ENCODE peak calls at places on chromosome 6, in five cellular contexts. R is fibroblast of lung, V is GM12878, F is H1, U is GM23248. C is an unnamed sample. For H3K9me3, the result is how much of the 10 kb centered on the place peaks cover.

GRCh38 chr6:16020259-16020658 is 108.6 kb upstream of the MYLIP start:
- DNase-seq in R (no peak), V (no peak), F (no peak), U (no peak), C (no peak)

GRCh38 chr6:36607782-36608386 is 13.7 kb downstream of the SRSF3 start:
- DNase-seq in R (no peak), V (no peak), F (no peak), U (no peak), C (no peak)

GRCh38 chr6:110357298-110357695 is 852 bp downstream of the METTL24 start:
- DNase-seq in R (no peak), V (no peak), F (no peak), U (no peak), C (no peak)

GRCh38 chr6:105601541-105602174 is 198.8 kb upstream of the PREP start:
- DNase-seq in R (peak), V (peak), F (no peak), U (peak), C (no peak)

GRCh38 chr6:19865178-19865577 is 28.0 kb downstream of the ID4 start:
- DNase-seq in R (no peak), V (no peak), F (no peak), U (no peak), C (no peak)

GRCh38 chr6:31094389-31094881 is 17.9 kb downstream of the C6orf15 start:
- DNase-seq in R (no peak), V (no peak), F (no peak), U (peak), C (peak)

GRCh38 chr6:10901751-10902150 is 14.9 kb downstream of the SYCP2L start:
- DNase-seq in R (no peak), V (peak), F (no peak), U (no peak), C (peak)

GRCh38 chr6:134665029-134665723 is 284.7 kb downstream of the ALDH8A1 start:
- DNase-seq in R (no peak), V (no peak), F (no peak), U (no peak), C (no peak)

GRCh38 chr6:83685481-83685880 is 23.4 kb downstream of the SNAP91 start:
- DNase-seq in R (no peak), V (no peak), F (no peak), U (no peak), C (no peak)

GRCh38 chr6:23477576-23477975 is 648.4 kb upstream of the NRSN1 start:
- DNase-seq in R (no peak), V (no peak), F (no peak), U (no peak), C (no peak)

GRCh38 chr6:157552956-157553485 is 172.0 kb downstream of the ZDHHC14 start:
- DNase-seq in R (no peak), V (no peak), F (peak), U (no peak), C (no peak)

GRCh38 chr6:126302191-126302590 is 37.7 kb upstream of the CENPW start:
- DNase-seq in R (peak), V (no peak), F (no peak), U (no peak), C (no peak)

GRCh38 chr6:170306324-170307079 is at the start of gene FAM120B:
- DNase-seq in R (peak), V (peak), F (peak), U (peak), C (peak)

GRCh38 chr6:128504003-128504654 is 16.3 kb downstream of the PTPRK start:
- DNase-seq in R (no peak), V (no peak), F (no peak), U (no peak), C (no peak)

GRCh38 chr6:12174878-12175277 is 115.3 kb upstream of the EDN1 start:
- DNase-seq in R (peak), V (no peak), F (no peak), U (peak), C (no peak)

GRCh38 chr6:134351615-134352474 is 33.9 kb upstream of the SGK1 start:
- DNase-seq in R (no peak), V (no peak), F (peak), U (no peak), C (peak)

GRCh38 chr6:111789593-111789992 is 83.7 kb downstream of the FYN start:
- DNase-seq in R (peak), V (no peak), F (no peak), U (peak), C (no peak)

GRCh38 chr6:36289281-36290018 is 19.6 kb downstream of the PNPLA1 start:
- DNase-seq in R (peak), V (no peak), F (peak), U (no peak), C (no peak)

GRCh38 chr6:27019651-27020552 is 227.6 kb upstream of the PRSS16 start:
- DNase-seq in R (peak), V (peak), F (peak), U (peak), C (no peak)

GRCh38 chr6:154276810-154277577 is 79.6 kb downstream of the IPCEF1 start:
- DNase-seq in R (peak), V (no peak), F (no peak), U (peak), C (no peak)

GRCh38 chr6:16229710-16230109 is 8.7 kb upstream of the GMPR start:
- DNase-seq in R (peak), V (no peak), F (no peak), U (no peak), C (no peak)

GRCh38 chr6:142551145-142551811 is 249.5 kb downstream of the ADGRG6 start:
- DNase-seq in R (peak), V (no peak), F (no peak), U (peak), C (peak)

GRCh38 chr6:129683606-129684322 is 26.2 kb downstream of the ARHGAP18 start:
- DNase-seq in R (peak), V (peak), F (no peak), U (peak), C (peak)

GRCh38 chr6:132084811-132085509 is 133.8 kb upstream of the CCN2 start:
- DNase-seq in R (peak), V (peak), F (no peak), U (peak), C (no peak)

GRCh38 chr6:67160820-67161219 is 1453.8 kb upstream of the EYS start:
- DNase-seq in R (no peak), V (no peak), F (no peak), U (no peak), C (no peak)

GRCh38 chr6:47093169-47093568 is 51.0 kb upstream of the ADGRF1 start:
- DNase-seq in R (no peak), V (no peak), F (no peak), U (no peak), C (no peak)

GRCh38 chr6:144379356-144379755 is 94.2 kb downstream of the UTRN start:
- DNase-seq in R (peak), V (no peak), F (no peak), U (peak), C (no peak)

GRCh38 chr6:109237082-109237985 is 142.0 kb downstream of the CEP57L1 start:
- DNase-seq in R (no peak), V (no peak), F (no peak), U (peak), C (no peak)

GRCh38 chr6:125732398-125732797 is 17.0 kb upstream of the HEY2 start:
- DNase-seq in R (no peak), V (no peak), F (no peak), U (no peak), C (no peak)

GRCh38 chr6:47478233-47479155 is 905 bp downstream of the CD2AP start:
- DNase-seq in R (peak), V (no peak), F (peak), U (peak), C (no peak)

GRCh38 chr6:124962617-124963415 is 579 bp downstream of the RNF217 start:
- DNase-seq in R (peak), V (no peak), F (peak), U (peak), C (no peak)

GRCh38 chr6:134253681-134254080 is 64.2 kb downstream of the SGK1 start:
- DNase-seq in R (peak), V (no peak), F (no peak), U (peak), C (no peak)

GRCh38 chr6:136987526-136987925 is 57.2 kb downstream of the IL20RA start:
- DNase-seq in R (no peak), V (no peak), F (no peak), U (no peak), C (no peak)

GRCh38 chr6:133131621-133132020 is 109.5 kb upstream of the EYA4 start:
- DNase-seq in R (no peak), V (no peak), F (no peak), U (peak), C (no peak)

GRCh38 chr6:43488667-43489276 is 11.4 kb downstream of the TJAP1 start:
- DNase-seq in R (peak), V (no peak), F (no peak), U (peak), C (no peak)

GRCh38 chr6:161434921-161435411 is 161.1 kb upstream of the AGPAT4 start:
- DNase-seq in R (peak), V (no peak), F (no peak), U (peak), C (no peak)

DNA sequence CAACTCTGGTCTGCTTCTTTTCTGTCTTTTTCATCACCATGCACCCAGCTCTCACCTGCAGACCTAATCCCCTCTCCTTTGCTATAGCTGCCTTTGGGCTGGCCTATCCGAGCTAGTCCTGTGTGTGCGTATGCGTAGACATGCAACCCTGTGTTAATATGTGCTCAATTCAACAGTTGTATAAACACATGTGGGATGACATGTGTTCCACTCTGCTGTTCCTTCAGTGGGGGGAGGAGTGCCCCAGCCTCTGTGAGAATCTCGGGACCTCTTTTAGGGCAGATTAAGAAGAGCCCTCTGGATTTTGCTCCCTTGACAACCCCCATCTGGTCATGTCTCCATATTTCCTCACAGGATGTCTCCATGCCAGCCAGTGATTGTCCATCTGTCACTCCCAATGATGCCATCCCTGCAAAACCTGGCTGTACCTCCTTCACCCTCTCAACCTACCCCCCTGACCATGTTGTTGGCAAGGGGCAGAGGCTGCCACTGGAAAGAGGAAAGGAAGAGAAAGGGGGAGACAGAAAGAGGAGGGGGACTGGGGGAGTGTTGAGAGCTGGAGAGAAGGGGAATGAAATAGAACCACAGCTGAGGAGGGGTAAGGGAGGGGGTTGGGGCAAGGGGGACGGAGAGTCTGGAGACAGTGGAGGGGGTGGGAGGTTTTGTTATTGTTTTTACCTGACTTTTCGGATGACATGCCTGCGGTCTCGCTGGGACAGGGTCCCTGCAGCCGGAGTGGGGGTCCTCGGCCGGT is 431 bp downstream of the PRRT1 start:
- DNase-seq in R (no peak), V (no peak), F (no peak), U (peak), C (no peak)
- TF ChIP-seq EZH2 in R (no peak), V (no peak), F (no peak), U (no peak), C (no peak)

DNA sequence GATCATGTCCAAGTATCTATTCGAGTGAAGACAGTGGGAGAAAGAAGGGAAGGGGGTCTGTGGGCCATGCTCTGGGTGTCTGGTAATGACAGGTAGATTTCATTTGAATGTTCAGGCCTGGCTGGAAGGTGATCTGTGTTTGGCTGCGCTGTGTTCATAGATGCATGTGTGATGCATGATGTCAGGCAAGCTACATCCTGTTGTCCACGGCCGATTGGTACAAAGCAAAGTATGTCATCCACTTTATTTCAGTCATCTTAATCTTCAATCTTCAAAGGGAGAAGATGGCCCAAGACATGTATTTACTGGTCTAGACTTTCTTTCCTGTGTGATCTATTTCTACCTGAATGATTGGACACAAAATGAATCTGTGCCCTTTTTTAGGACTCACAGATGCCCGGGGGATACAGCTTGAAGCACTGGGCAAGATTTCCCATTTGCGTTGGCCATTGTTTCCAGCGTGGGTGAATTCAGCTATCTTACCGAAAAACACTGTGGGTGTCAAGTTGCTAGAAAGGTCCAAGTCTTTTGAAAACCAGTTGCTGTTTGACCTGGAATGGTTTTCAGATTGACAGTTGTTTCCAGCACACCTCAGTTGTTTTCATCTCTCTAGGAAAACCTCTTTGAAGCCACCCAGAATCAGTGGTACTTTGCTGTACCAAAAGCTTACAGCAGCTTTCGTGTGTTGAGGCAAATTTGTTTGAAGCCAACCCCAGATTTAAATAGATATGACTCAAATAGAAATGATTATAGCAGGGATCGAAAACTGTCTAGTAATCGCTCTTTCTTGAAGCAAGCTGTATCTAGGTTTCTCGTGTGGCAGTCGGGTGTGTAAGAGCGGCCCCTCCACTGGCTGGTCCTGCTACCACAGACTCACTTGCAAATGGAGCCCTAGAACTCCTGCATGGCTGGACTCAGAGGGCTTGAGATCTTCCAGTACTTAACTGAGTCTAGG is 27.2 kb downstream of the DUSP22 start:
- DNase-seq in R (no peak), V (peak), F (no peak), U (no peak), C (no peak)
- H3K9me3 ChIP-seq in R (under half), V (under half), F (under half), U (under half), C (under half)

GRCh38 chr6:167548451-167548850 is 223.6 kb downstream of the TTLL2 start:
- DNase-seq in R (peak), V (no peak), F (no peak), U (no peak), C (no peak)

GRCh38 chr6:167547328-167547692 is 222.4 kb downstream of the TTLL2 start:
- DNase-seq in R (no peak), V (no peak), F (no peak), U (no peak), C (no peak)

GRCh38 chr6:167549187-167549586 is 224.3 kb downstream of the TTLL2 start:
- DNase-seq in R (no peak), V (no peak), F (no peak), U (no peak), C (no peak)

GRCh38 chr6:167546611-167547327 is 221.9 kb downstream of the TTLL2 start:
- DNase-seq in R (no peak), V (no peak), F (no peak), U (no peak), C (no peak)

GRCh38 chr6:167547751-167548150 is 222.9 kb downstream of the TTLL2 start:
- DNase-seq in R (peak), V (no peak), F (no peak), U (no peak), C (peak)
- H2AFZ ChIP-seq in R (no peak), V (no peak), F (no peak), U (no peak), C (no peak)

DNA sequence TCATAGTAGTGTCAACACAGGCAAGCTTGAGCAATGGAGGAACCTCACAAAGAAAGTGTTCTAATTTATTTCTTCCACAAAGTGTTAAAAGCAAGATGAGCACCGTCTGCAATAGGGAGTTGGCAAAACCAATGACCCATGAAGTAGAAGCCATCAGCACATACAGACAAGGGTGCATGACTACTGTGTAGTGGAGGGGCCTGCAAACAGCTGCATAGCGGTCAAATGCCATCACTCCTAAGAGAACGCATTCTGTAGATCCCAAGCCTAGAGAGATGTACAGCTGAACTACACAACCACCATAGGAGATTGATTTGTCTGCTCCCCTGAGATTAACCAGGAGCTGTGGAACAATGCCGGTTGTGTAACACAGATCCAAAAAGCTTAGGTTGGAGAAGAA is 26.8 kb upstream of the ZNF165 start:
- DNase-seq in R (no peak), V (no peak), F (no peak), U (no peak), C (no peak)
- TF ChIP-seq EZH2 in R (no peak), V (no peak), F (no peak), U (no peak), C (no peak)

GRCh38 chr6:70779934-70780333 is 112.3 kb downstream of the SMAP1 start:
- DNase-seq in R (no peak), V (no peak), F (no peak), U (no peak), C (no peak)
- H3K9me3 ChIP-seq in R (under half), V (under half), F (under half), U (under half), C (under half)

GRCh38 chr6:22250486-22250885 is 46.4 kb downstream of the PRL start:
- DNase-seq in R (no peak), V (no peak), F (peak), U (no peak), C (no peak)
- H2AFZ ChIP-seq in R (no peak), V (no peak), F (peak), U (no peak), C (no peak)

GRCh38 chr6:39051399-39052122 is 3.0 kb downstream of the GLP1R start:
- DNase-seq in R (peak), V (no peak), F (no peak), U (no peak), C (peak)

GRCh38 chr6:39049575-39050283 is 1.1 kb downstream of the GLP1R start:
- DNase-seq in R (no peak), V (no peak), F (no peak), U (no peak), C (no peak)

GRCh38 chr6:39050453-39051112 is 2.0 kb downstream of the GLP1R start:
- DNase-seq in R (no peak), V (no peak), F (no peak), U (no peak), C (no peak)

GRCh38 chr6:39047434-39048327 is 900 bp upstream of the GLP1R start:
- DNase-seq in R (no peak), V (no peak), F (no peak), U (no peak), C (no peak)

DNA sequence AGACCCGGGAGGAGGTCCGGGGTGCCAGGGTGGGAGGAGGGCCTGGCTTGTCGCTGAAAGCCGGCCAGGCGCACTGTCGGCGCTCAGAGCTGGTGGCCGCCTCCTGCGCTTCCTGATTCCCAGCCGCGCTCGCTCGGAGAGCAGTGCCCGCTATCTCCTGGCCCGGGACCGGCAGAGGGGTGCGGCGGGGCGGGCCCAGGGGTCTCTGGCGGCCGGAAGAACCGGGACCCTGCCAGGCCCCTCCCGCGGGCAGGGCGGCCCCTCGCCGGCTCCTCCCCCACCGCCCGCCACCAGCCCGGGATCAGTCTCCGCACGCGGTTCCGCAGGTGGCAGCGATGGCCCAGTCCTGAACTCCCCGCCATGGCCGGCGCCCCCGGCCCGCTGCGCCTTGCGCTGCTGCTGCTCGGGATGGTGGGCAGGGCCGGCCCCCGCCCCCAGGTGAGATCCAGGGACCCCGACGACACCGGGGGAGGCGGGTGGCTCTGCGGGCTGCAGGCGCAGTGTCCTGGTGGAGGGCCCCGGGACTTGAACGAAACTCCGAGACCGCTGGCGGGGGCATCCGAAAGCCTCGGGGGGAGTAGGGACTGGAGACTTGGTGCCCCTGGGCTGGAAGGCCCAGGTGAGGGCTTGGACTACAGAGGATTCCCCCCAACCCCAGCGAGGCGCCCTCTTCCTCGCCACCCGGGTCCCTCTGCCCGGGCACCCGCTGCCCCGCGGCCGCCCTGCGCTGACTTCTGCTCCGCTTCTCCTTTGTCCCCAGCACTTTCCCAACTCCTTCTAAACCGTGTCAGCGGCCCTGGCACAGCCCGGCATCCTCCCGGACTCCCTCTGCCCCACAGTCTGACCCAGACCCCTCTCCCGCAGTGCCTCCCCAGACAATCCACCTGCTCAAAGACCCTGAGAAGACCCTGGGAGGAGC is at the start of gene GLP1R:
- DNase-seq in R (no peak), V (no peak), F (peak), U (no peak), C (peak)
- TF ChIP-seq EZH2 in R (no peak), V (no peak), F (peak), U (no peak), C (no peak)

GRCh38 chr6:18792832-18793231 is 405.7 kb downstream of the RNF144B start:
- DNase-seq in R (no peak), V (no peak), F (no peak), U (no peak), C (no peak)
- H3K9me3 ChIP-seq in R (under half), V (under half), F (under half), U (under half), C (under half)

C was measured in DND-41.